ENCODE peak calls at places on chromosome 16, in six cellular contexts. E is upper lobe of right lung; H is NCI-H1930; X is left colon; C is activated CD4-positive, alpha-beta memory T cell treated with anti-CD3 and anti-CD28 coated beads for 36 hours; J is bronchial epithelial cell. V is an unnamed sample.

GRCh38 chr16:85400305-85401205 is 212.6 kb upstream of the GSE1 start:
- DNase-seq in E (no peak), H (no peak), C (no peak), J (no peak), X (no peak), V (no peak)

GRCh38 chr16:30184430-30185140 is 1.2 kb downstream of the CORO1A start:
- DNase-seq in H (no peak), C (peak; percentile 55), E (peak; percentile 70), X (peak; percentile 48), J (peak; percentile 5), V (no peak)

GRCh38 chr16:48687421-48688038 is 77.5 kb upstream of the N4BP1 start:
- DNase-seq in E (no peak), J (peak; percentile 62), C (peak; percentile 51), H (peak; percentile 26), X (no peak), V (peak; percentile 42)

GRCh38 chr16:74862743-74863244 is 88.2 kb upstream of the FA2H start:
- DNase-seq in C (peak; percentile 29), X (no peak), E (no peak), H (peak; percentile 23), J (peak; percentile 61), V (peak; percentile 64)

GRCh38 chr16:3012828-3013420 is at the start of gene CLDN9:
- DNase-seq in X (no peak), C (no peak), J (no peak), H (no peak), E (peak; percentile 83), V (no peak)

GRCh38 chr16:3983081-3983520 is 102.6 kb upstream of the CREBBP start:
- DNase-seq in E (peak; percentile 76), X (peak; percentile 64), C (peak; percentile 66), H (peak; percentile 61), J (peak; percentile 62), V (peak; percentile 50)

GRCh38 chr16:85393674-85394510 is 219.2 kb upstream of the GSE1 start:
- DNase-seq in C (peak; percentile 69), H (peak; percentile 22), J (no peak), E (peak; percentile 83), X (peak; percentile 59), V (no peak)

GRCh38 chr16:54715011-54715410 is 215.7 kb upstream of the IRX5 start:
- DNase-seq in C (no peak), J (no peak), E (no peak), X (no peak), H (no peak), V (no peak)

GRCh38 chr16:19522369-19523159 is 666 bp upstream of the GDE1 start:
- DNase-seq in H (no peak), X (no peak), C (no peak), J (no peak), E (no peak), V (no peak)

GRCh38 chr16:68005786-68006286 is 6.6 kb upstream of the DPEP2 start:
- DNase-seq in H (no peak), C (peak; percentile 55), J (peak; percentile 90), E (peak; percentile 70), X (peak; percentile 46), V (no peak)

GRCh38 chr16:86732621-86733297 is 154.4 kb downstream of the FOXL1 start:
- DNase-seq in H (no peak), X (no peak), J (no peak), E (no peak), C (no peak), V (no peak)

GRCh38 chr16:6726621-6727020 is 606.0 kb upstream of the RBFOX1 start:
- DNase-seq in X (no peak), C (no peak), J (no peak), E (no peak), H (no peak), V (no peak)

GRCh38 chr16:9008335-9009260 is 44.9 kb upstream of the USP7 start:
- DNase-seq in E (peak; percentile 87), X (peak; percentile 72), J (peak; percentile 37), H (peak; percentile 49), C (peak; percentile 78), V (peak; percentile 42)

GRCh38 chr16:25158401-25158800 is 46.9 kb downstream of the LCMT1 start:
- DNase-seq in H (no peak), J (no peak), C (no peak), X (no peak), E (no peak), V (no peak)

GRCh38 chr16:27646811-27647210 is 96.9 kb downstream of the KATNIP start:
- DNase-seq in J (no peak), X (no peak), C (peak; percentile 11), H (no peak), E (no peak), V (no peak)

GRCh38 chr16:78242231-78242630 is 142.8 kb downstream of the WWOX start:
- DNase-seq in J (no peak), H (no peak), E (no peak), C (no peak), X (no peak), V (no peak)

GRCh38 chr16:4344659-4345438 is 6.3 kb downstream of the PAM16 start:
- DNase-seq in J (peak; percentile 26), C (no peak), X (no peak), E (peak; percentile 59), H (peak; percentile 17), V (peak; percentile 56)

GRCh38 chr16:11768850-11769249 is 26.2 kb upstream of the TXNDC11 start:
- DNase-seq in C (no peak), J (no peak), E (no peak), H (no peak), X (no peak), V (no peak)

GRCh38 chr16:50697881-50698767 is 4.7 kb downstream of the NOD2 start:
- DNase-seq in X (peak; percentile 49), E (no peak), C (peak; percentile 85), H (no peak), J (peak; percentile 47), V (peak; percentile 24)

GRCh38 chr16:19014456-19014855 is 30.7 kb downstream of the TMC7 start:
- DNase-seq in E (peak; percentile 68), H (no peak), J (peak; percentile 19), X (no peak), C (no peak), V (no peak)

GRCh38 chr16:3879258-3879886 is 1.1 kb downstream of the CREBBP start:
- DNase-seq in X (peak; percentile 34), E (peak; percentile 77), H (no peak), J (no peak), C (peak; percentile 57), V (no peak)

GRCh38 chr16:51152691-51153261 is 1.7 kb upstream of the SALL1 start:
- DNase-seq in C (no peak), E (no peak), H (no peak), J (no peak), X (no peak), V (peak; percentile 87)

GRCh38 chr16:31467858-31468257 is 4.1 kb upstream of the TGFB1I1 start:
- DNase-seq in E (no peak), H (no peak), X (no peak), J (no peak), C (no peak), V (no peak)

GRCh38 chr16:80034469-80034826 is 433.9 kb upstream of the MAF start:
- DNase-seq in J (no peak), X (no peak), H (no peak), E (no peak), C (no peak), V (no peak)

GRCh38 chr16:15055141-15056053 is 477 bp downstream of the NTAN1 start:
- DNase-seq in C (peak; percentile 74), H (no peak), J (no peak), E (no peak), X (peak; percentile 55), V (peak; percentile 64)

GRCh38 chr16:54331241-54332002 is 44.8 kb upstream of the IRX3 start:
- DNase-seq in C (no peak), J (no peak), H (no peak), X (no peak), E (no peak), V (no peak)